ENCODE peak calls at places on chromosomes 7 and 10, in six cellular contexts. One of them, this sample, is unnamed.

GRCh38 chr10:119263966-119264621 is 56.7 kb downstream of the GRK5 start:
- DNase-seq in bronchial epithelial cell: no peak
- DNase-seq in sigmoid colon: no peak
- DNase-seq in prostate gland: no peak
- DNase-seq in A549: no peak
- DNase-seq in epithelial cell of esophagus: no peak
- DNase-seq in this sample: no peak

GRCh38 chr10:116183733-116184447 is 89.1 kb downstream of the GFRA1 start:
- DNase-seq in bronchial epithelial cell: no peak
- DNase-seq in sigmoid colon: no peak
- DNase-seq in prostate gland: no peak
- DNase-seq in A549: no peak
- DNase-seq in epithelial cell of esophagus: peak; percentile 9
- DNase-seq in this sample: no peak

GRCh38 chr7:36475011-36475342 is 85.3 kb downstream of the ANLN start:
- DNase-seq in bronchial epithelial cell: no peak
- DNase-seq in sigmoid colon: no peak
- DNase-seq in prostate gland: no peak
- DNase-seq in A549: no peak
- DNase-seq in epithelial cell of esophagus: no peak
- DNase-seq in this sample: no peak

GRCh38 chr10:5614081-5614721 is 52.2 kb downstream of the ASB13 start:
- DNase-seq in bronchial epithelial cell: no peak
- DNase-seq in sigmoid colon: no peak
- DNase-seq in prostate gland: no peak
- DNase-seq in A549: no peak
- DNase-seq in epithelial cell of esophagus: no peak
- DNase-seq in this sample: peak; percentile 31

GRCh38 chr10:114486938-114487814 is 82.9 kb upstream of the AFAP1L2 start:
- DNase-seq in bronchial epithelial cell: peak; percentile 88
- DNase-seq in sigmoid colon: no peak
- DNase-seq in prostate gland: no peak
- DNase-seq in A549: no peak
- DNase-seq in epithelial cell of esophagus: peak; percentile 73
- DNase-seq in this sample: no peak

GRCh38 chr7:69078997-69079769 is 519.1 kb upstream of the AUTS2 start:
- DNase-seq in bronchial epithelial cell: no peak
- DNase-seq in sigmoid colon: no peak
- DNase-seq in prostate gland: peak; percentile 14
- DNase-seq in A549: no peak
- DNase-seq in epithelial cell of esophagus: no peak
- DNase-seq in this sample: no peak

GRCh38 chr10:113616244-113617074 is 47.4 kb downstream of the NRAP start:
- DNase-seq in bronchial epithelial cell: peak; percentile 12
- DNase-seq in sigmoid colon: no peak
- DNase-seq in prostate gland: no peak
- DNase-seq in A549: peak; percentile 21
- DNase-seq in epithelial cell of esophagus: peak; percentile 13
- DNase-seq in this sample: no peak

GRCh38 chr10:116973946-116974345 is 31.0 kb downstream of the SHTN1 start:
- DNase-seq in bronchial epithelial cell: no peak
- DNase-seq in sigmoid colon: no peak
- DNase-seq in prostate gland: no peak
- DNase-seq in A549: no peak
- DNase-seq in epithelial cell of esophagus: no peak
- DNase-seq in this sample: no peak

GRCh38 chr7:98559958-98560357 is 57.1 kb upstream of the NPTX2 start:
- DNase-seq in bronchial epithelial cell: no peak
- DNase-seq in sigmoid colon: no peak
- DNase-seq in prostate gland: no peak
- DNase-seq in A549: no peak
- DNase-seq in epithelial cell of esophagus: no peak
- DNase-seq in this sample: no peak

GRCh38 chr7:17625038-17625437 is 315.3 kb downstream of the SNX13 start:
- DNase-seq in bronchial epithelial cell: peak; percentile 86
- DNase-seq in sigmoid colon: no peak
- DNase-seq in prostate gland: no peak
- DNase-seq in A549: no peak
- DNase-seq in epithelial cell of esophagus: peak; percentile 74
- DNase-seq in this sample: peak; percentile 81

GRCh38 chr7:37083311-37084096 is 359.2 kb upstream of the AOAH start:
- DNase-seq in bronchial epithelial cell: no peak
- DNase-seq in sigmoid colon: peak; percentile 87
- DNase-seq in prostate gland: no peak
- DNase-seq in A549: no peak
- DNase-seq in epithelial cell of esophagus: no peak
- DNase-seq in this sample: peak; percentile 59

GRCh38 chr7:44231088-44231487 is 30.3 kb downstream of the YKT6 start:
- DNase-seq in bronchial epithelial cell: no peak
- DNase-seq in sigmoid colon: no peak
- DNase-seq in prostate gland: no peak
- DNase-seq in A549: no peak
- DNase-seq in epithelial cell of esophagus: no peak
- DNase-seq in this sample: no peak

GRCh38 chr7:40525764-40526163 is 391.0 kb downstream of the SUGCT start:
- DNase-seq in bronchial epithelial cell: no peak
- DNase-seq in sigmoid colon: no peak
- DNase-seq in prostate gland: no peak
- DNase-seq in A549: no peak
- DNase-seq in epithelial cell of esophagus: no peak
- DNase-seq in this sample: no peak

GRCh38 chr10:11167233-11167979 is 149.7 kb downstream of the CELF2 start:
- DNase-seq in bronchial epithelial cell: no peak
- DNase-seq in sigmoid colon: no peak
- DNase-seq in prostate gland: no peak
- DNase-seq in A549: no peak
- DNase-seq in epithelial cell of esophagus: no peak
- DNase-seq in this sample: no peak

GRCh38 chr10:42953684-42954674 is 122.9 kb upstream of the RET start:
- DNase-seq in bronchial epithelial cell: no peak
- DNase-seq in sigmoid colon: peak; percentile 32
- DNase-seq in prostate gland: no peak
- DNase-seq in A549: no peak
- DNase-seq in epithelial cell of esophagus: no peak
- DNase-seq in this sample: no peak

GRCh38 chr7:80511964-80512363 is at the start of gene GNAT3:
- DNase-seq in bronchial epithelial cell: no peak
- DNase-seq in sigmoid colon: no peak
- DNase-seq in prostate gland: no peak
- DNase-seq in A549: no peak
- DNase-seq in epithelial cell of esophagus: no peak
- DNase-seq in this sample: no peak

GRCh38 chr10:70773965-70774809 is 11.0 kb downstream of the TBATA start:
- DNase-seq in bronchial epithelial cell: no peak
- DNase-seq in sigmoid colon: no peak
- DNase-seq in prostate gland: no peak
- DNase-seq in A549: no peak
- DNase-seq in epithelial cell of esophagus: no peak
- DNase-seq in this sample: no peak

GRCh38 chr7:22572292-22572691 is 72.3 kb upstream of the STEAP1B start:
- DNase-seq in bronchial epithelial cell: no peak
- DNase-seq in sigmoid colon: no peak
- DNase-seq in prostate gland: no peak
- DNase-seq in A549: no peak
- DNase-seq in epithelial cell of esophagus: peak; percentile 49
- DNase-seq in this sample: peak; percentile 80

GRCh38 chr10:112175409-112175808 is 8.2 kb downstream of the GPAM start:
- DNase-seq in bronchial epithelial cell: no peak
- DNase-seq in sigmoid colon: no peak
- DNase-seq in prostate gland: no peak
- DNase-seq in A549: no peak
- DNase-seq in epithelial cell of esophagus: no peak
- DNase-seq in this sample: no peak

GRCh38 chr7:149664176-149664575 is 109.2 kb downstream of the ZNF467 start:
- DNase-seq in bronchial epithelial cell: peak; percentile 22
- DNase-seq in sigmoid colon: no peak
- DNase-seq in prostate gland: no peak
- DNase-seq in A549: no peak
- DNase-seq in epithelial cell of esophagus: no peak
- DNase-seq in this sample: no peak

GRCh38 chr7:54888067-54888735 is 129.2 kb upstream of the SEC61G start:
- DNase-seq in bronchial epithelial cell: no peak
- DNase-seq in sigmoid colon: no peak
- DNase-seq in prostate gland: no peak
- DNase-seq in A549: no peak
- DNase-seq in epithelial cell of esophagus: no peak
- DNase-seq in this sample: no peak
- H3K4me3 ChIP-seq in bronchial epithelial cell: peak overlapping the region; percentile 34
- H3K4me3 ChIP-seq in sigmoid colon: peak overlapping the region; percentile 26
- H3K4me3 ChIP-seq in prostate gland: peak overlapping the region; percentile 7
- H3K4me3 ChIP-seq in A549: peak overlapping the region; percentile 21
- H3K4me3 ChIP-seq in epithelial cell of esophagus: peak overlapping the region; percentile 34
- H3K4me3 ChIP-seq in this sample: peak overlapping the region; percentile 40

DNA sequence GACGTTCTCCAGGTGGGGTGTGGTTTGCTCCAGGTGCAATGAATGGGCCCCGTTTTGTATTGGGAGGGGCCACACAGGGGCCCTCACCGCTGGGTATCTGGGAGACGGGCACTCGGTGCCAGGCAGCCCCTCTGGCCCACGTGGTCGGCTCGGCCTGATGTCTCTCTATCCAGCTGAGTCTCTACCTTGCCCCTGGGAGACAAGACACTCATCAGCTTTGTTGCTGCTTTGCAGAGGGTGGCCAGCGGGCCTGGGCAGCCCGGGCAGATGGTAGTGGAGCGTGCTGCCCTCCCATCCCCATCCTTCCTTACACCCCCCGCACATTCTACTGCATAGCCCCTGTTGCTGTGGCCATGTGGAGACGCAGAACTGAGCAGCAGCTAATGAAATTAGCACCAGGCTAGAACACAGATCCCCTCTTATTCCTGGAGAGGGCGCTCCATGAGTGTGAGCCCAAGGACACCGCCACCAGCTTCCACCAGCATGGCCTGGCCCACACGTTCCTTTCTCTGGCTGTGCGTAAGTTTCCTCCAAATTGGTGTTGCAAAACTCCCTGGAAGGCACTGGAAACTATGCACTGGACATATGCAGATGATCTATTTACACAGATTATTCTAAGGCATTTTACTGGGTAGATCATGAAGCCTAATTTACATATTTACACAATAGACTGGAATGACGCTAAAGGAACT is 455.8 kb upstream of the FOXK1 start:
- DNase-seq in bronchial epithelial cell: no peak
- DNase-seq in sigmoid colon: no peak
- DNase-seq in prostate gland: no peak
- DNase-seq in A549: no peak
- DNase-seq in epithelial cell of esophagus: no peak
- DNase-seq in this sample: no peak
- TF ChIP-seq CTCF in bronchial epithelial cell: no peak
- TF ChIP-seq CTCF in sigmoid colon: no peak
- TF ChIP-seq CTCF in prostate gland: no peak
- TF ChIP-seq CTCF in A549: no peak
- TF ChIP-seq CTCF in epithelial cell of esophagus: no peak
- TF ChIP-seq CTCF in this sample: no peak

DNA sequence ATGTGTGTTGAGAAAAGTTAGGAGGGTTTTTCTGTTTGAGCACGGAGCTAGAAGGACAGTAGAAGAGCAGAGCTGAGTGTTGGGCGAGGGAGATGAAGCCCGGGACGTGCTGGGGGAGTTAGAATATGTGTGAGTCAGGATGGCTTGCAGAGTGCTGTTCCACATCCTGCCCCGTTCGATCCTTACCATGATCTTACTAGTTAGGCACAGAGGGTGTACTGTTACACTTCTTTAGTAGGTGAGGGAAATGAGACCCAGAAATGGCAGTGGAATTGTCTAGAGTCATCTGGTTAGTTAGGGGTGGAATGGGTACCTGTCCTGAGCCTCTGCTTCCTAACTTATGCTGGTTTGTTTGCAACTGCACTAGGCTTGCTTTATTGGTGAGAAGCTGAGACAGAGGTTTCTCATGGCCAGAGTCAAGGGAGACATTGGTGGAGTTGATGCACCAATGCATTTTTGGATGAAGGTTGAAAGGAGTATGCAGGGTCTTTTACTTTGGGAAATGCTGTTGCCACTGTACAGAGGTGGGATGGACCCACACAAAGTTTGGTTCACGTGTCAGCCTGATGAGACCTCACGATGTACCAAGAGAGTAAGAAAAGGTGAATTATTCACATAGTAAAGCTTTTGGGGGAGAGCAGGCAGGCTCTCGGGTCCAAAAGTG is 42.4 kb downstream of the CCNY start:
- DNase-seq in bronchial epithelial cell: peak; percentile 47
- DNase-seq in sigmoid colon: no peak
- DNase-seq in prostate gland: no peak
- DNase-seq in A549: no peak
- DNase-seq in epithelial cell of esophagus: peak; percentile 49
- DNase-seq in this sample: no peak
- H3K4me3 ChIP-seq in bronchial epithelial cell: no peak overlapping the region
- H3K4me3 ChIP-seq in sigmoid colon: no peak overlapping the region
- H3K4me3 ChIP-seq in prostate gland: no peak overlapping the region
- H3K4me3 ChIP-seq in A549: no peak overlapping the region
- H3K4me3 ChIP-seq in epithelial cell of esophagus: no peak overlapping the region
- H3K4me3 ChIP-seq in this sample: no peak overlapping the region

GRCh38 chr10:97640174-97640867 is at the start of gene PI4K2A:
- DNase-seq in bronchial epithelial cell: peak; percentile 98
- DNase-seq in sigmoid colon: peak; percentile 99
- DNase-seq in prostate gland: peak; percentile 99
- DNase-seq in A549: peak; percentile 98
- DNase-seq in epithelial cell of esophagus: peak; percentile 100
- DNase-seq in this sample: peak; percentile 96
- TF ChIP-seq CTCF in bronchial epithelial cell: no peak
- TF ChIP-seq CTCF in sigmoid colon: no peak
- TF ChIP-seq CTCF in prostate gland: no peak
- TF ChIP-seq CTCF in A549: no peak
- TF ChIP-seq CTCF in epithelial cell of esophagus: no peak
- TF ChIP-seq CTCF in this sample: no peak

GRCh38 chr7:78476851-78477405 is 678.4 kb downstream of the PHTF2 start:
- DNase-seq in bronchial epithelial cell: no peak
- DNase-seq in sigmoid colon: no peak
- DNase-seq in prostate gland: no peak
- DNase-seq in A549: no peak
- DNase-seq in epithelial cell of esophagus: no peak
- DNase-seq in this sample: no peak
- H3K4me3 ChIP-seq in bronchial epithelial cell: no peak overlapping the region
- H3K4me3 ChIP-seq in sigmoid colon: no peak overlapping the region
- H3K4me3 ChIP-seq in prostate gland: no peak overlapping the region
- H3K4me3 ChIP-seq in A549: no peak overlapping the region
- H3K4me3 ChIP-seq in epithelial cell of esophagus: no peak overlapping the region
- H3K4me3 ChIP-seq in this sample: no peak overlapping the region

GRCh38 chr10:30637881-30638467 is 8.4 kb upstream of the LYZL2 start:
- DNase-seq in bronchial epithelial cell: peak; percentile 93
- DNase-seq in sigmoid colon: no peak
- DNase-seq in prostate gland: no peak
- DNase-seq in A549: peak; percentile 58
- DNase-seq in epithelial cell of esophagus: peak; percentile 91
- DNase-seq in this sample: peak; percentile 55

GRCh38 chr10:30645340-30645827 is 15.8 kb upstream of the LYZL2 start:
- DNase-seq in bronchial epithelial cell: no peak
- DNase-seq in sigmoid colon: peak; percentile 74
- DNase-seq in prostate gland: no peak
- DNase-seq in A549: no peak
- DNase-seq in epithelial cell of esophagus: peak; percentile 4
- DNase-seq in this sample: no peak

GRCh38 chr10:30639946-30640786 is 10.6 kb upstream of the LYZL2 start:
- DNase-seq in bronchial epithelial cell: peak; percentile 63
- DNase-seq in sigmoid colon: no peak
- DNase-seq in prostate gland: no peak
- DNase-seq in A549: peak; percentile 49
- DNase-seq in epithelial cell of esophagus: peak; percentile 69
- DNase-seq in this sample: peak; percentile 47
- TF ChIP-seq CTCF in bronchial epithelial cell: peak; percentile 75
- TF ChIP-seq CTCF in sigmoid colon: peak; percentile 78
- TF ChIP-seq CTCF in prostate gland: peak; percentile 37
- TF ChIP-seq CTCF in A549: peak; percentile 77
- TF ChIP-seq CTCF in epithelial cell of esophagus: peak; percentile 94
- TF ChIP-seq CTCF in this sample: peak; percentile 86

This sample was measured in AG09309.